ENCODE peak calls at places on chromosome 11, in four cellular contexts. O is hepatocyte; J is CD8-positive, alpha-beta memory T cell; A is Peyer's patch. Y is an unnamed sample.

GRCh38 chr11:64305691-64306562 is 603 bp downstream of the ESRRA start:
- DNase-seq in O (peak; percentile 79), J (peak; percentile 61), A (peak; percentile 94), Y (peak; percentile 70)

GRCh38 chr11:636511-637332 is at the start of gene DRD4:
- DNase-seq in O (peak; percentile 66), J (no peak), A (no peak), Y (no peak)

GRCh38 chr11:42054351-42054750 is 594.9 kb upstream of the LRRC4C start:
- DNase-seq in O (no peak), J (no peak), A (no peak), Y (no peak)

GRCh38 chr11:112255075-112255739 is 5.5 kb downstream of the PLET1 start:
- DNase-seq in O (no peak), J (no peak), A (no peak), Y (no peak)

GRCh38 chr11:20611892-20612291 is 12.5 kb downstream of the SLC6A5 start:
- DNase-seq in O (no peak), J (no peak), A (no peak), Y (no peak)

GRCh38 chr11:27721505-27722116 is 21.4 kb upstream of the BDNF start:
- DNase-seq in O (no peak), J (no peak), A (no peak), Y (no peak)

GRCh38 chr11:95222817-95223216 is 8.2 kb downstream of the SESN3 start:
- DNase-seq in O (no peak), J (no peak), A (no peak), Y (no peak)

GRCh38 chr11:63945482-63946163 is 6.8 kb downstream of the NAA40 start:
- DNase-seq in O (peak; percentile 83), J (peak; percentile 30), A (peak; percentile 81), Y (peak; percentile 55)

GRCh38 chr11:122784325-122785155 is 53.8 kb upstream of the CRTAM start:
- DNase-seq in O (peak; percentile 61), J (no peak), A (peak; percentile 60), Y (no peak)

GRCh38 chr11:28347351-28347750 is 239.2 kb downstream of the METTL15 start:
- DNase-seq in O (no peak), J (no peak), A (no peak), Y (no peak)

GRCh38 chr11:86749861-86750401 is 50.4 kb upstream of the PRSS23 start:
- DNase-seq in O (no peak), J (no peak), A (no peak), Y (no peak)

GRCh38 chr11:113681282-113681681 is 24.8 kb downstream of the TMPRSS5 start:
- DNase-seq in O (no peak), J (no peak), A (no peak), Y (no peak)

GRCh38 chr11:58832246-58832645 is 12.3 kb downstream of the GLYATL2 start:
- DNase-seq in O (peak; percentile 45), J (no peak), A (no peak), Y (no peak)

GRCh38 chr11:96426356-96427103 is 36.7 kb downstream of the JRKL start:
- DNase-seq in O (peak; percentile 47), J (no peak), A (no peak), Y (no peak)

GRCh38 chr11:119797137-119797611 is 68.2 kb upstream of the NECTIN1 start:
- DNase-seq in O (peak; percentile 28), J (no peak), A (no peak), Y (no peak)

GRCh38 chr11:122204206-122204605 is 88.2 kb upstream of the BLID start:
- DNase-seq in O (no peak), J (no peak), A (no peak), Y (no peak)

GRCh38 chr11:100203789-100204188 is 483.3 kb upstream of the ARHGAP42 start:
- DNase-seq in O (no peak), J (no peak), A (no peak), Y (no peak)

GRCh38 chr11:11039249-11039965 is 181.6 kb upstream of the ZBED5 start:
- DNase-seq in O (no peak), J (no peak), A (no peak), Y (no peak)
- H3K4me1 ChIP-seq in O (peaks cover 12% of the 10 kb centered on the region), J (peaks cover 16% of the 10 kb centered on the region), A (peaks cover 8% of the 10 kb centered on the region), Y (no peaks in the 10 kb centered on the region)

GRCh38 chr11:76691655-76692054 is 21.1 kb upstream of the LRRC32 start:
- DNase-seq in O (no peak), J (no peak), A (no peak), Y (no peak)

GRCh38 chr11:76688146-76688545 is 17.6 kb upstream of the LRRC32 start:
- DNase-seq in O (no peak), J (no peak), A (no peak), Y (no peak)

GRCh38 chr11:76689313-76689712 is 18.8 kb upstream of the LRRC32 start:
- DNase-seq in O (no peak), J (no peak), A (no peak), Y (no peak)

GRCh38 chr11:76690736-76691135 is 20.2 kb upstream of the LRRC32 start:
- DNase-seq in O (no peak), J (no peak), A (no peak), Y (no peak)

DNA sequence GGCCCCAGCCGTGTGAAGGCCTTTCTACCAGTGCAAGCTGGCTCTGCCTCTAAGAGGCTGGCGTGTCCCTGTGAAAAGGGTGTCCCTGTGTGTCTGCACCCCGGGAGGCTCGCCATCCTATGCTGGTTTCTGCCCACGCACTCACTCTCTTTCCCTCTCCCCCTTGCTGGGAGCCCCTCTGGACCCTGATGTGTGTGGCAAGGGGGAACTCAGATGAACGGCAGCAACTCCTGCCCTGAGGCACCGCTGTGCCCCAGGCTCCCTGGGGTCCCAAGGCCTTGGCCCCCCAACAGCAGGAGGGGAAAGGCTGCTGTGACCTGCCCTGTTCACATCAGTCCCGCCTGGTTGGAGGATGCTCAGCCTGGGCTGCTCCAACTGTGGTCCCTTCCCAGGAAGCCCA is 19.3 kb upstream of the LRRC32 start:
- DNase-seq in O (no peak), J (no peak), A (no peak), Y (no peak)
- H3K27ac ChIP-seq in O (no peak overlapping the region), J (no peak overlapping the region), A (no peak overlapping the region), Y (no peak overlapping the region)

GRCh38 chr11:83023410-83023809 is 48.3 kb downstream of the RAB30 start:
- DNase-seq in O (no peak), J (no peak), A (no peak), Y (no peak)
- H3K4me1 ChIP-seq in O (peaks cover 19% of the 10 kb centered on the region), J (peaks cover 19% of the 10 kb centered on the region), A (no peaks in the 10 kb centered on the region), Y (peaks cover 91% of the 10 kb centered on the region)

DNA sequence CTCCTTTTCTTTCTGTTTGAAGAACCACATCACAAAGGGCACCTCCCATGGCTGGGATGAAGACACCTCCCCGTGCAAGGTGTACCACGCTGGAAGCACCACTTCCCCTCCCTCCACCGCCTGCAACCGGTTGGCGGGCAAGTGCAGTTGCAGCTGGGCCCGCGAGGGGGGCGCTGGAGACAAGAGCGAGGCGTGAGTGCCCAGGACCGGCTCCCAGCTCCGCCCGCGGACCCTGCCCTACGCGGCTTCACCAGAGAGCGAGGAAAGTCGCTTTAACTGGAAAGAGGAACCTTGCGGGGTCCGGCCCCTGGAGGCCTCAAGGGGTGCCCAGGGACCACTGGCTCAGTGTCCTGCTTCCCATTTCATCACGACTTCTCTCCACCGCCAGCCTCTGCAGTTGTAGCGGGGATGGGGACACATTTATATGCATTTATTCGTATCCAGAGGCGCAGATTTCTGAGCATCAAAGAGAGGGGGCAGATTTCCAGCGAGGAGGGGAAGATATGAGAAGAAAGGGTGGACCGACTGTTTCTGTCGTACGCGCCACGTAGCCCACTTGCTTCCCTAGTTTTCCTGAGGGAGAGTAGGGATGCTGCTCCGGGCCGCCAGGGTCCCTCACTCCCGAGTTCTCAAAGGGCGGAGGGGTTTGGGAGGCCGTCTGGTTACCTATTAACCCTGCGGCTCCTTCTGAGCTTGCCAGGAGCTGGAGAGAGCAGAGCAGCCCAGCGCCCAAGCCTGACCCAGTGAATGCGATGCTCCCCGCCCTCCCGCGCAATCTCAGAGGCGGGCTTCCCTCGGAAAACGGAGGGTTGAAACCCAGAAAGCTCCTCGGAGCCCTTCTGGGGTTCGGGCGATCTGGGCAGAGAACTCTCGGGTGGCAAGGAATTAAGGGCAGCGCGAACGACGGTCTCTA is 3.5 kb downstream of the ESAM start:
- DNase-seq in O (peak; percentile 94), J (peak; percentile 45), A (peak; percentile 92), Y (peak; percentile 78)
- H3K27ac ChIP-seq in O (no peak overlapping the region), J (no peak overlapping the region), A (peak overlapping the region; percentile 66), Y (peak overlapping the region; percentile 98)

DNA sequence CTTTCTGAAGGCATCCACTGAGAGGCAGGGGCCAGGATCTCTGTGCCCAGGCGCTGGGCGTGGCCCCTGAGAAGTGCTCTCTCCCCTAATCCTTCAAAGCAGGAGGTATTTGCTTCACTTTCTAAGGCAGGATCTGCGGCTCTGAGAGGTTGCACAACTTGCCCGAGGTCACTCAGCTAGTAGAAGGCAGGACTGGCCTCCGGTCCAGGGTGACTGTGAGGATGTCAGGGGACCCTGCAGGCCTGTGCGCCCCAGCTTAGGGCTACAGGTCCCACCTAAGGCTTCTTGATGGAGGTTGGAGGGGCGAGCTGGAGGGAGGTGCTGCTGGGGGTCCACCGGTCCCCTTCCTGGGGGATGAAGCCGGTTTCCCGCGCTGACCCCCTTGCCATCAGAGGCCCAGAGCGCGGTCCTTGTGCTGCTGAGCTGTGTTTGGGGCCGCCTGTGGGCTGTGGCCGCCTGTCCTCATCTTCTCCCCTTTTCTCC is 979 bp downstream of the SMIM38 start:
- DNase-seq in O (peak; percentile 33), J (no peak), A (no peak), Y (no peak)
- H3K4me1 ChIP-seq in O (peaks cover 12% of the 10 kb centered on the region), J (no peaks in the 10 kb centered on the region), A (peaks cover 9% of the 10 kb centered on the region), Y (peaks cover 76% of the 10 kb centered on the region)

GRCh38 chr11:61616443-61616842 is 35.6 kb upstream of the SYT7 start:
- DNase-seq in O (no peak), J (no peak), A (no peak), Y (no peak)
- H3K27ac ChIP-seq in O (no peak overlapping the region), J (no peak overlapping the region), A (no peak overlapping the region), Y (no peak overlapping the region)

GRCh38 chr11:75474240-75474639 is 41.2 kb upstream of the KLHL35 start:
- DNase-seq in O (no peak), J (no peak), A (no peak), Y (no peak)

GRCh38 chr11:75471134-75471943 is 38.3 kb upstream of the KLHL35 start:
- DNase-seq in O (no peak), J (no peak), A (no peak), Y (no peak)

GRCh38 chr11:75470681-75471080 is 37.7 kb upstream of the KLHL35 start:
- DNase-seq in O (no peak), J (no peak), A (no peak), Y (no peak)

GRCh38 chr11:75473684-75474083 is 40.7 kb upstream of the KLHL35 start:
- DNase-seq in O (no peak), J (no peak), A (no peak), Y (no peak)

GRCh38 chr11:75472081-75472732 is 39.2 kb upstream of the KLHL35 start:
- DNase-seq in O (no peak), J (no peak), A (no peak), Y (no peak)
- H3K4me1 ChIP-seq in O (no peaks in the 10 kb centered on the region), J (peaks cover 19% of the 10 kb centered on the region), A (peaks cover 9% of the 10 kb centered on the region), Y (peaks cover 53% of the 10 kb centered on the region)

GRCh38 chr11:117175781-117176180 is 2.8 kb upstream of the SIDT2 start:
- DNase-seq in O (no peak), J (no peak), A (no peak), Y (no peak)
- H3K27ac ChIP-seq in O (no peak overlapping the region), J (no peak overlapping the region), A (peak overlapping the region; percentile 12), Y (no peak overlapping the region)

DNA sequence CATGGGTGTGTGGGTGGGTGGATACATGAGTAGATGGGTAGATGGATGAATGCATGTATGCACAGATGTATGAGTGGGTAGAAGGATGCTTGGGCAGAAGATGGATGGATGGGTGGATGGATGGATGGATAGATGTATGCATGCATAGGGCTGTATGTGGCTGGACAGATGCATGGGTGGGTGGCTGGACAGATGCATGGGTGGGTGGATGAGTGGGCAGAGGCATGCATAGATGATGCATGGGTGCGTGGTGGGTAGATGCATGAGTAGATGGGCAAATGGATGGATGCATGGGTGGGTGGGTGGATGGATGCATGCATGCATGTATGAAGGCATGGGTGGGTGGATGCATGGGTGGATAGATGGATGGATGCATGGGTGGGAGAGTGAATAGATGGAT is 6.8 kb upstream of the CD248 start:
- DNase-seq in O (no peak), J (no peak), A (no peak), Y (no peak)
- H3K4me1 ChIP-seq in O (peaks cover 50% of the 10 kb centered on the region), J (peaks cover 49% of the 10 kb centered on the region), A (peaks cover 33% of the 10 kb centered on the region), Y (peaks cover 51% of the 10 kb centered on the region)

Y was measured in left ventricle myocardium inferior.